ENCODE peak calls at places on chromosomes 3 and 15, in four cellular contexts. J is EL, W is cardiac muscle cell, N is globus pallidus. X is an unnamed sample.

GRCh38 chr3:48504051-48504946 is at the start of gene SHISA5:
- DNase-seq in J (peak; percentile 77), W (peak; percentile 84), N (peak; percentile 47), X (no peak)

GRCh38 chr3:7695067-7695466 is 806.6 kb upstream of the LMCD1 start:
- DNase-seq in J (no peak), W (peak; percentile 4), N (peak; percentile 27), X (no peak)

GRCh38 chr15:66827039-66827697 is 125.1 kb downstream of the SMAD6 start:
- DNase-seq in J (no peak), W (no peak), N (no peak), X (no peak)

GRCh38 chr3:197371521-197372075 is 73.2 kb upstream of the DLG1 start:
- DNase-seq in J (no peak), W (no peak), N (no peak), X (no peak)

GRCh38 chr3:42652611-42653302 is 740 bp upstream of the ZBTB47 start:
- DNase-seq in J (peak; percentile 88), W (peak; percentile 77), N (peak; percentile 62), X (peak; percentile 18)

GRCh38 chr15:70299931-70300858 is 202.5 kb upstream of the TLE3 start:
- DNase-seq in J (no peak), W (no peak), N (no peak), X (no peak)

GRCh38 chr15:27668471-27669220 is 430.5 kb downstream of the OCA2 start:
- DNase-seq in J (no peak), W (no peak), N (no peak), X (no peak)

GRCh38 chr3:126870608-126871210 is 112.2 kb upstream of the PLXNA1 start:
- DNase-seq in J (no peak), W (peak; percentile 40), N (peak; percentile 26), X (no peak)

GRCh38 chr3:184679056-184679502 is 32.8 kb downstream of the MAGEF1 start:
- DNase-seq in J (no peak), W (peak; percentile 61), N (no peak), X (no peak)

GRCh38 chr3:192917508-192918274 is at the start of gene MB21D2:
- DNase-seq in J (peak; percentile 91), W (peak; percentile 93), N (peak; percentile 85), X (no peak)

GRCh38 chr3:196238612-196239190 is 22.4 kb downstream of the SLC51A start:
- DNase-seq in J (peak; percentile 72), W (no peak), N (no peak), X (no peak)

GRCh38 chr3:181622365-181622764 is 89.4 kb upstream of the SOX2 start:
- DNase-seq in J (no peak), W (peak; percentile 14), N (no peak), X (no peak)

GRCh38 chr3:133840055-133840737 is 34.6 kb downstream of the SRPRB start:
- DNase-seq in J (no peak), W (no peak), N (no peak), X (no peak)

GRCh38 chr3:37255990-37256308 is 81.6 kb upstream of the LRRFIP2 start:
- DNase-seq in J (peak; percentile 53), W (no peak), N (no peak), X (no peak)

GRCh38 chr15:92958105-92958504 is 58.0 kb downstream of the CHD2 start:
- DNase-seq in J (peak; percentile 10), W (peak; percentile 34), N (no peak), X (no peak)

GRCh38 chr3:174869448-174869847 is 10.3 kb downstream of the NAALADL2 start:
- DNase-seq in J (no peak), W (peak; percentile 29), N (no peak), X (no peak)

GRCh38 chr3:22536582-22536981 is 666.5 kb upstream of the UBE2E2 start:
- DNase-seq in J (no peak), W (no peak), N (no peak), X (no peak)

GRCh38 chr15:78056714-78057269 is 20.7 kb downstream of the TBC1D2B start:
- DNase-seq in J (peak; percentile 60), W (no peak), N (peak; percentile 46), X (no peak)

GRCh38 chr15:92881570-92881837 is 18.6 kb upstream of the CHD2 start:
- DNase-seq in J (no peak), W (no peak), N (no peak), X (no peak)

GRCh38 chr3:157081681-157082210 is 78.2 kb downstream of the CCNL1 start:
- DNase-seq in J (peak; percentile 94), W (peak; percentile 93), N (peak; percentile 91), X (peak; percentile 83)

GRCh38 chr15:60651155-60651554 is 172.2 kb upstream of the ICE2 start:
- DNase-seq in J (no peak), W (peak; percentile 27), N (no peak), X (peak; percentile 63)

GRCh38 chr15:52251144-52251860 is 44.3 kb downstream of the MYO5C start:
- DNase-seq in J (no peak), W (no peak), N (no peak), X (no peak)

GRCh38 chr3:11002456-11002855 is 9.9 kb downstream of the SLC6A1 start:
- DNase-seq in J (no peak), W (no peak), N (no peak), X (no peak)

GRCh38 chr15:79432345-79433311 is 492 bp downstream of the MINAR1 start:
- DNase-seq in J (no peak), W (peak; percentile 25), N (no peak), X (no peak)

GRCh38 chr15:39466428-39466827 is 114.5 kb upstream of the THBS1 start:
- DNase-seq in J (peak; percentile 13), W (no peak), N (no peak), X (no peak)

GRCh38 chr3:126557761-126558160 is 971 bp downstream of the C3orf22 start:
- DNase-seq in J (no peak), W (no peak), N (no peak), X (no peak)

GRCh38 chr3:106097817-106098410 is 229.1 kb upstream of the CBLB start:
- DNase-seq in J (peak; percentile 14), W (no peak), N (no peak), X (no peak)